ENCODE peak calls at places on chromosomes 2 and 18, in seven cellular contexts. I is B cell, G is sigmoid colon, O is cardiac fibroblast, F is IMR-90, J is cardiac muscle cell, Z is astrocyte. B is an unnamed sample.

GRCh38 chr18:58362027-58362575 is 266.8 kb downstream of the ALPK2 start:
- DNase-seq in I (no peak), G (peak), O (peak), F (peak), J (no peak), Z (peak), B (peak)

GRCh38 chr2:71208756-71209155 is 18.1 kb downstream of the PAIP2B start:
- DNase-seq in I (no peak), G (no peak), O (no peak), F (no peak), J (no peak), Z (no peak), B (no peak)

GRCh38 chr18:49022311-49023280 is 71.8 kb upstream of the SMAD7 start:
- DNase-seq in I (no peak), G (peak), O (no peak), F (no peak), J (no peak), Z (no peak), B (no peak)

GRCh38 chr18:34643982-34644381 is 66.1 kb upstream of the DTNA start:
- DNase-seq in I (no peak), G (no peak), O (peak), F (peak), J (no peak), Z (no peak), B (peak)

GRCh38 chr2:24491626-24492282 is 700 bp downstream of the NCOA1 start:
- DNase-seq in I (peak), G (peak), O (no peak), F (no peak), J (peak), Z (peak), B (peak)

GRCh38 chr2:203225423-203226039 is 13.3 kb upstream of the CYP20A1 start:
- DNase-seq in I (no peak), G (no peak), O (peak), F (peak), J (peak), Z (no peak), B (peak)

GRCh38 chr2:36433311-36434217 is 78.0 kb downstream of the CRIM1 start:
- DNase-seq in I (no peak), G (peak), O (peak), F (peak), J (no peak), Z (peak), B (peak)

GRCh38 chr18:60172030-60172429 is 200.5 kb downstream of the MC4R start:
- DNase-seq in I (no peak), G (no peak), O (no peak), F (no peak), J (no peak), Z (no peak), B (no peak)

GRCh38 chr18:77143196-77143595 is 10.6 kb upstream of the MBP start:
- DNase-seq in I (no peak), G (no peak), O (no peak), F (no peak), J (no peak), Z (no peak), B (no peak)

GRCh38 chr2:239407112-239407511 is 6.3 kb upstream of the HDAC4 start:
- DNase-seq in I (no peak), G (no peak), O (no peak), F (no peak), J (no peak), Z (no peak), B (no peak)

GRCh38 chr2:120384486-120385354 is 38.8 kb downstream of the INHBB start:
- DNase-seq in I (no peak), G (peak), O (no peak), F (no peak), J (peak), Z (no peak), B (no peak)

GRCh38 chr2:156687715-156688114 is 251.5 kb downstream of the GPD2 start:
- DNase-seq in I (no peak), G (no peak), O (peak), F (peak), J (no peak), Z (no peak), B (peak)

GRCh38 chr18:80171190-80171872 is 62.3 kb downstream of the ADNP2 start:
- DNase-seq in I (no peak), G (no peak), O (peak), F (peak), J (peak), Z (peak), B (peak)

GRCh38 chr2:101327863-101328394 is 19.4 kb upstream of the RNF149 start:
- DNase-seq in I (no peak), G (no peak), O (no peak), F (no peak), J (no peak), Z (no peak), B (no peak)

GRCh38 chr2:110157153-110157793 is 41.7 kb upstream of the MALL start:
- DNase-seq in I (no peak), G (no peak), O (peak), F (peak), J (peak), Z (peak), B (peak)

GRCh38 chr2:117481608-117482007 is 332.9 kb upstream of the DDX18 start:
- DNase-seq in I (no peak), G (no peak), O (no peak), F (no peak), J (no peak), Z (no peak), B (no peak)

GRCh38 chr18:908631-909621 is 4.3 kb downstream of the ADCYAP1 start:
- DNase-seq in I (no peak), G (no peak), O (peak), F (no peak), J (no peak), Z (no peak), B (no peak)

GRCh38 chr2:233674314-233674713 is 2.6 kb downstream of the UGT1A9 start:
- DNase-seq in I (no peak), G (no peak), O (no peak), F (no peak), J (no peak), Z (no peak), B (no peak)

GRCh38 chr2:57882895-57883515 is 163.6 kb upstream of the VRK2 start:
- DNase-seq in I (no peak), G (no peak), O (peak), F (no peak), J (no peak), Z (no peak), B (peak)

GRCh38 chr2:205717999-205718398 is 35.7 kb downstream of the NRP2 start:
- DNase-seq in I (no peak), G (no peak), O (no peak), F (no peak), J (no peak), Z (no peak), B (no peak)

GRCh38 chr2:205714058-205714776 is 31.9 kb downstream of the NRP2 start:
- DNase-seq in I (peak), G (no peak), O (peak), F (peak), J (no peak), Z (peak), B (no peak)

GRCh38 chr2:205712983-205713531 is 30.8 kb downstream of the NRP2 start:
- DNase-seq in I (no peak), G (no peak), O (peak), F (peak), J (no peak), Z (no peak), B (peak)

GRCh38 chr2:205714789-205715411 is 32.6 kb downstream of the NRP2 start:
- DNase-seq in I (no peak), G (no peak), O (no peak), F (peak), J (peak), Z (peak), B (no peak)

DNA sequence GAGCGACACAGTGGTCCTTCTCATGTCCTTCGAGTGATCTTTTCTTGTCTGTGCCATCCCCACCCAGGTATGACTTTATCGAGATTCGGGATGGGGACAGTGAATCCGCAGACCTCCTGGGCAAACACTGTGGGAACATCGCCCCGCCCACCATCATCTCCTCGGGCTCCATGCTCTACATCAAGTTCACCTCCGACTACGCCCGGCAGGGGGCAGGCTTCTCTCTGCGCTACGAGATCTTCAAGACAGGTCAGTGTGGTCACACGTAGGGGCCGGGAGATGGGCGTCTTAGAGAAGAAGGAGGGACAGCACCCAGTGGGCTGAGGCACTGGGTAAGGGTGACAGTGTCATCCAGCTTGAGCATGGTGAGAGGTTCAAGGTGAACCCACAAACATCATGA is 33.8 kb downstream of the NRP2 start:
- DNase-seq in I (no peak), G (no peak), O (peak), F (no peak), J (no peak), Z (no peak), B (no peak)
- TF ChIP-seq CTCF in I (no peak), G (peak), O (peak), F (peak), J (peak), Z (no peak), B (peak)

DNA sequence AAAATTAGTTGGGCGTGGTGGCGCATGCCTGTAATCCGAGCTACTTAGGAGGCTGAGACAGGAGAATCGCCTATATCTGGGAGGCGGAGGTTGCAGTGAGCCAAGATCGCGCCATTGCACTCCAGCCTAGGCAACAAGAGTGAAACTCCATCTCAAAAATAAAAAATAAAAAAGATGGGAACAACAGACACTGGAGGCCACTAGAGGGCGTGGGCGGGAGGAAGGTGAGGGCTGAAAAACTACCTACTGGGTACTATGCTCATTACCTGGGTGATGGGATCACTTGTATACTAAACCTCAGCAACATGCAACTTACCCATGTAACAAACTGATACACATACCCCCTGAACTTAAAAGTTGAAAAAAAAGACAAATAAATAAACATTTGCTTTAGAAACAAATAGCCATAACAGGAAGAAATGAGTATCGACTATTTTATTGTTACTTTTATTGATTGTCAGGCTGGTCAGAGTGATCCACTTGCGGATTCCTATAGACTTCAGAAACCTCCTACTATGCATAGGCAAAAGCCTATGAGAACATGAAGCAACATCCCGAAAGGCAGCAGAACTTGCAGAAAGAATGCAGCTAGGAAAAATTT is 61.0 kb downstream of the TMEM163 start:
- DNase-seq in I (no peak), G (no peak), O (peak), F (no peak), J (peak), Z (no peak), B (peak)
- TF ChIP-seq CTCF in I (peak), G (no peak), O (peak), F (peak), J (peak), Z (peak), B (peak)

GRCh38 chr18:12534820-12535219 is 123.1 kb downstream of the SPIRE1 start:
- DNase-seq in I (no peak), G (no peak), O (no peak), F (no peak), J (no peak), Z (no peak), B (no peak)

GRCh38 chr18:12532661-12533060 is 124.9 kb downstream of the PRELID3A start:
- DNase-seq in I (no peak), G (no peak), O (no peak), F (no peak), J (peak), Z (no peak), B (no peak)

GRCh38 chr18:12531747-12532146 is 124.0 kb downstream of the PRELID3A start:
- DNase-seq in I (no peak), G (no peak), O (no peak), F (peak), J (no peak), Z (no peak), B (no peak)
- TF ChIP-seq CTCF in I (no peak), G (no peak), O (no peak), F (no peak), J (peak), Z (no peak), B (peak)

DNA sequence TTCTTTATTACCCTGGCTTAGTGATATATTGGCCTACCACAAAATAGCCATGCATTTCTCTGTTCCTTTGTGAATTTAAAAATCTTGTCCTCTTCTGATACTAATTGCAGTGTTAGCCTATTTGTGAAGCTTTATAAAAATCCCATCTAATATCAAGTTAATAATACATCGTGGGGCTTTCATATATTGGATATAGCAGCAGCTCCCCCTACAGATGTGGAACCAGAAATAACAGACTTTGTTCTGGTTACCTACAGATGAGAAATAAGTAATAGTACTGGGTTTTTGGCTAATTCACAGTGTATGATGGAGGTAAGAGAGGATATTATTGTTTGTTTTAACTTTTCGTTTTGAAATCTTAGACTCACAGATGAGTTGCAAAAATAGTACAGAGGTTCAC is 1661.7 kb upstream of the PIK3C3 start:
- DNase-seq in I (no peak), G (no peak), O (peak), F (no peak), J (peak), Z (no peak), B (peak)
- TF ChIP-seq CTCF in I (no peak), G (peak), O (peak), F (no peak), J (peak), Z (peak), B (peak)

GRCh38 chr2:212536385-212537310 is 2.0 kb downstream of the ERBB4 start:
- DNase-seq in I (no peak), G (no peak), O (no peak), F (no peak), J (peak), Z (no peak), B (no peak)
- TF ChIP-seq CTCF in I (no peak), G (no peak), O (no peak), F (no peak), J (no peak), Z (no peak), B (no peak)

DNA sequence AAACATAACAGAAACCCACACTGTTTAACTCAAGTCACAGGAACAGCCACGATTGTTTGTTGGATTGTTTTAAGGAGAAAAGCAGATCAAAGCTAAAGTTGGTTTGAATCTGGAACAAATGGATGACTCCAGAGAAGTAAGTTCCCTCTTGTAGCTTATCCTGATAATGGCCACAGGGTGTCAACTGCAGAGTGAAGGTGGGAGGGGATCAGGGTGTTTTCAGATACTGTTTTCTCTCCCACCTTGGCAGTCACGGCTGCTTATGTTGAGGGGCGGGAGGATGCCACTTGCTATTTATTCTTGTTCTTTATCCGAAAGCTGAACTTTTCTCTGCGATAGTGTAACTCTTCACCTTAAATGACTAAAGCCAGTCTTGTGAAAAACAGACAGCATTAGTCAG is 36.5 kb upstream of the INPP4A start:
- DNase-seq in I (no peak), G (no peak), O (no peak), F (no peak), J (no peak), Z (no peak), B (no peak)
- TF ChIP-seq CTCF in I (no peak), G (no peak), O (no peak), F (no peak), J (no peak), Z (no peak), B (no peak)

GRCh38 chr2:128911276-128911675 is 592.6 kb upstream of the HS6ST1 start:
- DNase-seq in I (no peak), G (no peak), O (no peak), F (no peak), J (no peak), Z (no peak), B (no peak)
- TF ChIP-seq CTCF in I (no peak), G (no peak), O (no peak), F (no peak), J (no peak), Z (no peak), B (no peak)